ENCODE peak calls at places on chromosome 9, in seven cellular contexts. W is A673; F is CD8-positive, alpha-beta T cell; X is GM23248; M is CD8-positive, alpha-beta memory T cell; K is psoas muscle; B is CD4-positive, alpha-beta memory T cell. G is an unnamed sample. For H3K4me1, the result is how much of the 10 kb centered on the place peaks cover.

GRCh38 chr9:35904966-35905781 is 828 bp upstream of the HRCT1 start:
- DNase-seq in B (no peak), K (no peak), W (no peak), X (peak), F (no peak), M (no peak), G (no peak)

GRCh38 chr9:92360083-92360482 is 34.3 kb downstream of the CENPP start:
- DNase-seq in K (no peak), F (no peak), X (no peak), M (no peak), B (no peak), W (no peak), G (no peak)

GRCh38 chr9:92146610-92147009 is 31.4 kb upstream of the SPTLC1 start:
- DNase-seq in W (no peak), B (no peak), M (no peak), F (no peak), K (peak), X (peak), G (no peak)

GRCh38 chr9:127682351-127683136 is 24.2 kb upstream of the CFAP157 start:
- DNase-seq in F (no peak), K (peak), B (no peak), X (no peak), M (no peak), W (no peak), G (no peak)

GRCh38 chr9:34375901-34376595 is 650 bp downstream of the MYORG start:
- DNase-seq in M (peak), F (peak), X (peak), W (peak), B (peak), K (peak), G (peak)

GRCh38 chr9:94920439-94920951 is 194.0 kb downstream of the AOPEP start:
- DNase-seq in M (no peak), K (peak), B (no peak), F (no peak), W (peak), X (peak), G (peak)

GRCh38 chr9:2132484-2133082 is 117.4 kb downstream of the SMARCA2 start:
- DNase-seq in X (peak), W (peak), B (peak), K (no peak), M (no peak), F (no peak), G (no peak)

GRCh38 chr9:21711504-21711903 is 90.9 kb upstream of the MTAP start:
- DNase-seq in W (peak), B (no peak), M (no peak), F (no peak), X (peak), K (no peak), G (no peak)

GRCh38 chr9:21812415-21812814 is 10.0 kb downstream of the MTAP start:
- DNase-seq in K (no peak), F (no peak), M (no peak), X (peak), B (no peak), W (no peak), G (no peak)

GRCh38 chr9:105157178-105157583 is 87.3 kb upstream of the SLC44A1 start:
- DNase-seq in B (peak), K (peak), W (peak), X (peak), M (no peak), F (no peak), G (peak)

GRCh38 chr9:124574944-124575343 is 67.7 kb upstream of the NR5A1 start:
- DNase-seq in F (no peak), X (peak), K (no peak), M (no peak), B (no peak), W (peak), G (no peak)

GRCh38 chr9:124821247-124821623 is 32.0 kb upstream of the WDR38 start:
- DNase-seq in W (no peak), K (no peak), M (no peak), F (no peak), B (no peak), X (no peak), G (no peak)

GRCh38 chr9:27179245-27179870 is 70.3 kb downstream of the TEK start:
- DNase-seq in B (no peak), F (no peak), W (no peak), X (peak), M (no peak), K (no peak), G (no peak)

DNA sequence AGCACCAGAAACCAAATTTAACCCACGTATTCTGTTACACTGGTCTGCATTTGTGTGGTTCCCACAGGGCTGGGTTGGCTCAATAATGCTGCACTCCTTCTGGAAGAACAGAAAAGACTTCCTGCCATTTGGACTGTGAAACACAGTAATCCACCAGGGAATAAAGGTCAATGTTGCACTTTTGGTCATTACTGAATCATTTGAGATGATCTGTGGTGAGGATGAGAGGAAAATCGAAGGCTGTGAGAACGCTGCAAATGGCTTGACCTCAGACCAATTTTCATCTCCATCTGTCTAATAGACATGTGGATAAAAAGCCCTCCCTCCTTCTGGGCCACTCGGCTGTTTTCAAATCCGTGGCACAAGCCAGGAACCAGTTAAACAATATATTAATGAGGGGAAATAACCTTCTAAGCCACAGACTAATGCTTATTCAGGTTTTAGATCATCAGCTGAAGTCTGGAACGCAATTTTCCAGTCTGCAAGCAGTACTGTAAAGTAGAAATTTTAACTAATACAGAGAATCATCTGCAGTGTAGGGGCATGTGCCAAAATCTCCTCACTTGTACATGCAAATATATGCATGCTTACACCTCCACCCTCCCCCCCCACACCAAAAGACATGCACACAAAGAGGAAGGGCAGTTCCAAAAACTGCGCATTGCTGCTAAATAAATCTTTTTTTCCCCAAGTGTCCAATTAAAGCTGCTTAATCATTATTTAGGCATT is 20.2 kb downstream of the TLE1 start:
- DNase-seq in K (no peak), W (no peak), X (no peak), M (no peak), B (no peak), F (no peak), G (no peak)
- H3K4me1 ChIP-seq in K (half or more), W (under half), X (under half), M (under half), B (under half), F (under half), G (half or more)

GRCh38 chr9:87372401-87372851 is 125.2 kb upstream of the DAPK1 start:
- DNase-seq in B (no peak), X (no peak), M (no peak), K (no peak), F (no peak), W (no peak), G (no peak)

GRCh38 chr9:87375397-87376073 is 122.1 kb upstream of the DAPK1 start:
- DNase-seq in F (no peak), K (no peak), M (no peak), X (peak), B (no peak), W (no peak), G (no peak)

GRCh38 chr9:87371801-87372374 is 125.8 kb upstream of the DAPK1 start:
- DNase-seq in M (no peak), B (no peak), X (no peak), K (no peak), F (no peak), W (no peak), G (no peak)

GRCh38 chr9:87370003-87370685 is 127.5 kb upstream of the DAPK1 start:
- DNase-seq in M (no peak), W (no peak), F (no peak), X (no peak), K (no peak), B (no peak), G (no peak)
- H3K27ac ChIP-seq in M (no peak), W (no peak), F (no peak), X (no peak), K (no peak), B (no peak), G (no peak)

GRCh38 chr9:109795613-109796012 is 15.6 kb downstream of the PALM2AKAP2 start:
- DNase-seq in B (no peak), X (no peak), F (no peak), M (no peak), K (no peak), W (no peak), G (no peak)

GRCh38 chr9:109793921-109794320 is 13.9 kb downstream of the PALM2AKAP2 start:
- DNase-seq in X (no peak), F (no peak), M (no peak), W (no peak), B (no peak), K (no peak), G (no peak)

GRCh38 chr9:109793196-109793595 is 13.2 kb downstream of the PALM2AKAP2 start:
- DNase-seq in K (no peak), W (peak), F (no peak), X (peak), M (no peak), B (no peak), G (no peak)

GRCh38 chr9:109796081-109796480 is 16.1 kb downstream of the PALM2AKAP2 start:
- DNase-seq in M (no peak), W (no peak), X (no peak), B (no peak), F (no peak), K (no peak), G (no peak)

DNA sequence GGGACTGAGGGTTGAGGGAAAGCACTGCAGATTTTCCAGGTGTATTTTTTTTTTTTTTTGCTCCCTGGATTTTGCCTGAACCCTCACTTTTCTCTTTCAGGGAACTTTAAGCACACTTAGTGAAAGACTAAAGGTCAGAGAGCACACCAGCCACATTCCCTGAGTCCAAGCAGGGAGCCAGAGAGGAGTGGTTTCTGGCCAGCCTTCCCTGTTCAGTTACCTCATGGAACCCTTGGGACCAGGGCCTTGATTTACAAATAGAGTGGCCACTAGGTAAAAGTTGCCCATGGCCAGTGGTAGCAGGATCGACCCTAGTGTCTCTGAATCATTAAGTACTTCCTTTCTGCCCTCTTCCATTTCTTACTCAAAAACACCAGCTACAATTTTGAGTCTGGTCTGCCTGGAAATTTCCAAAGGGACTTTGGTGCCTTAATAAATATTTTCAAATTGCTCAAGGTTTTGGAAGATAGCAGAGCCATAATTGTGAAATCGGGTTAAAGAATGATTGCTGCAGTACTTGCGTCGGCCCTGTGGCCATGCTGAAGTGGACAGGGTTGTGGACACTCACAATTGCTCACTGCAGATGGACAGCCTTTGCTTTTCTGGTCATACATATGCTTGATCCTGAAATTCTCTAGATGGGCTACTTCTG is 14.5 kb downstream of the PALM2AKAP2 start:
- DNase-seq in B (no peak), X (peak), F (no peak), M (no peak), W (no peak), K (peak), G (no peak)
- H3K4me1 ChIP-seq in B (under half), X (under half), F (under half), M (under half), W (under half), K (under half), G (half or more)

GRCh38 chr9:121638901-121639592 is 12.4 kb upstream of the DAB2IP start:
- DNase-seq in X (no peak), F (no peak), W (no peak), B (no peak), K (no peak), M (no peak), G (no peak)
- H3K27ac ChIP-seq in X (no peak), F (no peak), W (no peak), B (no peak), K (no peak), M (no peak), G (no peak)

GRCh38 chr9:136629001-136629878 is 33.5 kb upstream of the EGFL7 start:
- DNase-seq in W (no peak), B (no peak), M (peak), F (no peak), K (no peak), X (no peak), G (no peak)
- H3K4me1 ChIP-seq in W (under half), B (under half), M (under half), F (under half), K (under half), X (under half), G (under half)

DNA sequence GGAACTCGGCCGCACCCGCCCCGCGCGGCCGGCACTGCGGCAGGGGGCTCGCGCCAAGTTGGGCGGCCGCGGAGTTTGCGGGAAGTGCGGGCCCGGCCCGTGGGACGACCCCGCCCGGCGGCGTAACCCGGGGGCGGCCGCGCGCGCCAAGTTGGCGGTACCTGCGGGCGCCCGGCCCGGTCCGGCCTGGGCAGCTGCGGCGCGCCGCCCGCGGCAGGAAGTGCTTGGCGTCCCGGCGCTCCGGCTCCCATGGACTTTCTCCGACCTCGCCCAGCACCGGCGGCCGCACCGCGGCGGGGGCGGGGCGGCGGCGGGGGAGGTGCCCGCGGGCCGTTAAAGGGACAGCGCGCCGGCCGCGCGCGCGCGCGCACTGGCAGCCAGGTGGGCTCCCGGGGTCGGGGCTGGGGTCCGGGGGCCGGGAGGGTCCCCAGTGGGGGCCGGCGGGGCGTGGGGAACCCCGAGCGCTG is at the start of gene NACC2:
- DNase-seq in B (no peak), F (no peak), W (no peak), M (no peak), K (peak), X (peak), G (peak)
- H3K27ac ChIP-seq in B (peak), F (peak), W (peak), M (peak), K (peak), X (peak), G (peak)

DNA sequence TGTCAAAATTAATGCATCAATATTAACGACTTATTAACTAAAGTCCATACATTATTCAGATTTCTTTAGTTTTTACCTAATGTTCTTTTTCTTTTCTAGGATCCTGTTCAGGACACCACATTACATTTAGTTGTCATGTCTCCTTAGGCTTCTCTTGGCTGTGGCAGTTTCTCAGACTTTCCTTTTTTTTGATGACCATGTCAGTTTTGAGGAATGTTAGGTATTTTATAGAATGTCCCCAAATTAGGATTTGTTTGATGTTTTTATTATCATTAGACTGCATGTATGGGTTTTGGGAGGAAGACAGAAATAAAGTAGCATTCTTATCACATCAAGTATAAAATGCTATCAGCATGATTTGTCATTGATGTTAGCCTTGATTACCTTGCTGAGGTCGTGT is 32.0 kb downstream of the ZCCHC7 start:
- DNase-seq in B (no peak), W (no peak), X (no peak), M (no peak), K (no peak), F (no peak), G (no peak)
- H3K4me1 ChIP-seq in B (under half), W (under half), X (under half), M (under half), K (under half), F (under half), G (under half)

GRCh38 chr9:126386814-126387213 is 60.2 kb downstream of the MVB12B start:
- DNase-seq in B (no peak), K (no peak), W (no peak), X (no peak), M (no peak), F (no peak), G (no peak)
- H3K27ac ChIP-seq in B (no peak), K (no peak), W (no peak), X (no peak), M (no peak), F (no peak), G (no peak)

G was measured in left ventricle myocardium inferior.